ENCODE peak calls at places on chromosomes 1 and 21, in ten cellular contexts. T is kidney, C is GM12864, J is brain microvascular endothelial cell, F is lung, A is A549, R is endodermal cell, M is cardiac muscle cell, N is PC-9, O is astrocyte of the cerebellum. Y is an unnamed sample.

GRCh38 chr1:16420719-16421118 is 16.5 kb downstream of the SPATA21 start:
- DNase-seq in M (no peak), C (peak; percentile 74), T (no peak), O (no peak), F (no peak), A (no peak), J (no peak), N (no peak), R (no peak), Y (no peak)

GRCh38 chr1:147892731-147893214 is 9.8 kb upstream of the GJA8 start:
- DNase-seq in O (peak; percentile 35), N (peak; percentile 50), A (peak; percentile 57), T (no peak), J (peak; percentile 40), F (no peak), M (peak; percentile 72), R (peak; percentile 65), C (no peak), Y (peak; percentile 19)

GRCh38 chr21:38680401-38680800 is 125.3 kb upstream of the ETS2 start:
- DNase-seq in O (no peak), J (no peak), M (no peak), N (no peak), F (no peak), A (no peak), R (no peak), T (no peak), C (no peak), Y (no peak)

GRCh38 chr1:222043444-222044292 is 301.8 kb upstream of the DUSP10 start:
- DNase-seq in N (no peak), R (no peak), M (no peak), A (peak; percentile 11), F (no peak), O (peak; percentile 85), T (no peak), C (no peak), J (peak; percentile 81), Y (peak; percentile 97)

GRCh38 chr21:32456497-32456918 is 44.0 kb downstream of the EVA1C start:
- DNase-seq in M (peak; percentile 6), N (no peak), J (peak; percentile 52), A (no peak), F (no peak), T (no peak), O (no peak), C (no peak), R (no peak), Y (no peak)

GRCh38 chr1:198669023-198669698 is 30.3 kb downstream of the PTPRC start:
- DNase-seq in C (peak; percentile 72), R (no peak), T (no peak), O (peak; percentile 79), N (peak; percentile 82), A (peak; percentile 73), M (no peak), J (peak; percentile 77), F (no peak), Y (peak; percentile 85)

GRCh38 chr1:27621067-27621920 is 13.7 kb downstream of the FGR start:
- DNase-seq in J (peak; percentile 51), T (no peak), M (no peak), N (no peak), A (no peak), F (no peak), R (no peak), C (no peak), O (no peak), Y (no peak)

GRCh38 chr1:98854137-98854536 is 150.5 kb downstream of the PLPPR5 start:
- DNase-seq in R (peak; percentile 46), M (peak; percentile 2), T (no peak), C (no peak), N (no peak), F (no peak), O (no peak), J (no peak), A (no peak), Y (no peak)

GRCh38 chr1:6148497-6149241 is 31.5 kb downstream of the CHD5 start:
- DNase-seq in R (peak; percentile 97), A (peak; percentile 57), C (no peak), F (peak; percentile 56), O (no peak), N (no peak), M (peak; percentile 85), J (peak; percentile 22), T (no peak), Y (no peak)

GRCh38 chr1:191579019-191579418 is 579.2 kb upstream of the RGS18 start:
- DNase-seq in J (no peak), O (no peak), T (no peak), M (no peak), F (no peak), A (no peak), N (no peak), R (no peak), C (no peak), Y (no peak)

GRCh38 chr1:173914366-173914871 is 2.7 kb downstream of the SERPINC1 start:
- DNase-seq in O (no peak), J (peak; percentile 20), F (no peak), R (peak; percentile 80), A (peak; percentile 69), M (peak; percentile 28), C (no peak), N (no peak), T (no peak), Y (no peak)

GRCh38 chr21:16084776-16085364 is 355.1 kb downstream of the USP25 start:
- DNase-seq in T (no peak), O (peak; percentile 77), M (no peak), C (no peak), N (no peak), J (peak; percentile 28), A (no peak), F (no peak), R (no peak), Y (no peak)
- H3K4me3 ChIP-seq in T (no peak overlapping the region), O (no peak overlapping the region), M (no peak overlapping the region), C (no peak overlapping the region), N (no peak overlapping the region), J (no peak overlapping the region), A (no peak overlapping the region), F (no peak overlapping the region), R (no peak overlapping the region), Y (no peak overlapping the region)

GRCh38 chr1:87208116-87208515 is 120.6 kb upstream of the LMO4 start:
- DNase-seq in A (no peak), R (no peak), N (no peak), O (no peak), T (no peak), J (no peak), M (no peak), C (no peak), F (no peak), Y (no peak)

GRCh38 chr1:87204441-87204840 is 124.2 kb upstream of the LMO4 start:
- DNase-seq in T (no peak), C (no peak), M (no peak), O (no peak), J (no peak), A (no peak), R (no peak), F (no peak), N (peak; percentile 52), Y (no peak)

GRCh38 chr1:87203890-87204289 is 124.8 kb upstream of the LMO4 start:
- DNase-seq in C (no peak), F (no peak), T (no peak), N (peak; percentile 79), M (no peak), J (peak; percentile 34), R (no peak), O (no peak), A (no peak), Y (no peak)

GRCh38 chr1:87206444-87206843 is 122.2 kb upstream of the LMO4 start:
- DNase-seq in A (no peak), O (no peak), F (no peak), M (no peak), T (no peak), N (no peak), J (no peak), C (no peak), R (no peak), Y (no peak)

GRCh38 chr1:87206044-87206443 is 122.6 kb upstream of the LMO4 start:
- DNase-seq in C (no peak), R (no peak), N (no peak), O (no peak), J (no peak), F (no peak), M (no peak), A (no peak), T (no peak), Y (no peak)
- TF ChIP-seq CTCF in C (no peak), R (no peak), N (no peak), O (no peak), J (no peak), F (no peak), M (no peak), A (no peak), T (no peak), Y (no peak)

DNA sequence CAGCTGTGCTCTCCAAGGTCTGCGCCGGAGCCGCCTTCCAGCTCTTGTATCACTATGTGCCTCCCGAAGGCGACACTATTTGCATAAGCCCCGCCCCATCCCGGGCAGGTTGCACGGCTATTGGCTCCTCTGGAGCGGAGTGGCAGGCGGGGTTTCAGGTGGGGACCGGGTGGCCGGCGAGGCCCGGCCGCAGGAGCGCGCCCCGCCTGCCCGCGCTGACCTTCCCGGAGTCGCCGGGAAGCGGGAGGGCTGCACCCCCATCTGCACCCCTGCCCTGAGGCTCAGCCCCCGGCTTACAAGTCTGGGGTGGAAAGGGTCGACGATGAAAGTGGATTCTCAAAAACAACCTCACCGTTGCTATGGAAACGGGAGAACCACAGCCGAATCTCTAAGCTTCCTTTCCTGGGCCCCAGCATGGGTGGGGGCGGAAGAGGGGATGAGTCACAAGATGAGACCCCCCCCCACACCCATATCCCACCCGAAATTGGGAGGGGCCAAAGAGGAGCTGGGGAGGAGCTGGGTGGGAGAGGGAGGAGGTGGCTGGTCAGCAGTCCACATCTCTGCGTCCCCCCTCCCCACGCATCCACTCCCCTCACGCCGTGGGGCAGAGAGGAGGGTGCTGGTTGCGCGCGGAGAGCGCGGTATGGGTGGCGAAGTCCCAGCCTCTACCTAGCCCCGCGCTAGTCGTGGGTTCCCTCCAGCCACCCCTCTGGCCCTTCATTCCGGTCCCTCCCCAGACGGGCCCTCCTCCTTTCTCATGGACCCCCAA is at the start of gene HPCAL4:
- DNase-seq in N (peak; percentile 86), J (peak; percentile 72), M (peak; percentile 97), F (peak; percentile 94), C (peak; percentile 47), T (peak; percentile 96), A (peak; percentile 80), R (peak; percentile 99), O (no peak), Y (no peak)
- H3K4me3 ChIP-seq in N (peak within 1 kb of the TSS; percentile 52), J (peak within 1 kb of the TSS; percentile 35), M (peak within 1 kb of the TSS; percentile 5), F (no peak within 1 kb of the TSS), C (peak within 1 kb of the TSS; percentile 20), T (peak within 1 kb of the TSS; percentile 2), A (peak within 1 kb of the TSS; percentile 52), R (no peak within 1 kb of the TSS), O (peak within 1 kb of the TSS; percentile 22), Y (peak within 1 kb of the TSS; percentile 28)

DNA sequence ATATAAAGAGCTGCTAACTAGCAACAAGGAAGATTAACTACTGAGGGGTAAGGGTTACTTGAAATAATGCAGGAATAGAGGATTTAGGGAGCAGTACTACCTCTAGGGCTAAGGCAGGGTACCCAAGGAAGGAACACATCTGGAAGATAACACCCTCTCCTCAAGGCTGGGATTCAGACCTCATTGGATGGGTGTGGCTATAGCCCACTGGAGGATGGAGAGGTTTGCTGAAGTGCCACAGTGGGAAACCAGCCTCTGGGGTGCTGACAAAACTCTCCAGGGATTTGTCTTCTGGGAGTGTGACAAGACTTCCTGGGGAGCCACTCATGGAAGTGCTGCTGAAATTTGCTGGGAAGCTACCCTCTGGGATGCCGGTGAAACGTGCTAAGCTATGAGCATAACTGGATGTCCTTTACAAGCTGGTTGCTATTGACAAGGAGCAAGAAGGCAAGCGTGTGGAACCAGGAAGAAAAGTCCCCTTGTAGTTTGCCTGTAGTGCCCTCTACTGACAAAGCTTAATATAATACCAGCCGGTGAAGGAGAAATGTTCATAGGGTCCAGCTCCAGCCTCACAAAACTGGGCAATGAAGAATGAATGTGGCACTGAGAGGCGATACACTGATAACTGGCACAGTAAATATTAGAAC is 122.8 kb upstream of the USP24 start:
- DNase-seq in M (peak; percentile 70), O (peak; percentile 43), R (peak; percentile 73), J (peak; percentile 75), C (peak; percentile 22), A (peak; percentile 66), T (no peak), N (no peak), F (no peak), Y (peak; percentile 23)
- TF ChIP-seq CTCF in M (peak; percentile 53), O (peak; percentile 47), R (peak; percentile 82), J (peak; percentile 75), C (peak; percentile 57), A (no peak), T (peak; percentile 41), N (peak; percentile 39), F (no peak), Y (peak; percentile 43)